ENCODE peak calls at places on chromosomes 2 and 18, in four cellular contexts. One of them, this sample, is unnamed.

GRCh38 chr2:157898591-157898996 is 22.5 kb upstream of the ACVR1 start:
- DNase-seq in HCT116: peak; percentile 56
- DNase-seq in K562: peak; percentile 75
- DNase-seq in H1: no peak
- DNase-seq in this sample: no peak

GRCh38 chr18:12911025-12911927 is 27.2 kb upstream of the PTPN2 start:
- DNase-seq in HCT116: no peak
- DNase-seq in K562: no peak
- DNase-seq in H1: peak; percentile 52
- DNase-seq in this sample: no peak

GRCh38 chr2:156430978-156431358 is 5.2 kb upstream of the GPD2 start:
- DNase-seq in HCT116: no peak
- DNase-seq in K562: peak; percentile 72
- DNase-seq in H1: no peak
- DNase-seq in this sample: no peak

GRCh38 chr2:225431387-225431786 is 31.9 kb downstream of the NYAP2 start:
- DNase-seq in HCT116: no peak
- DNase-seq in K562: no peak
- DNase-seq in H1: no peak
- DNase-seq in this sample: no peak

GRCh38 chr2:121211689-121212151 is 73.3 kb downstream of the TFCP2L1 start:
- DNase-seq in HCT116: no peak
- DNase-seq in K562: no peak
- DNase-seq in H1: no peak
- DNase-seq in this sample: no peak

GRCh38 chr2:197045115-197045514 is 118.6 kb upstream of the PGAP1 start:
- DNase-seq in HCT116: no peak
- DNase-seq in K562: no peak
- DNase-seq in H1: no peak
- DNase-seq in this sample: no peak

GRCh38 chr2:38572167-38572566 is 30.6 kb downstream of the HNRNPLL start:
- DNase-seq in HCT116: no peak
- DNase-seq in K562: no peak
- DNase-seq in H1: no peak
- DNase-seq in this sample: no peak

GRCh38 chr2:187580462-187581124 is 26.4 kb upstream of the TFPI start:
- DNase-seq in HCT116: peak; percentile 69
- DNase-seq in K562: peak; percentile 55
- DNase-seq in H1: no peak
- DNase-seq in this sample: peak; percentile 76

GRCh38 chr2:174024524-174025270 is 59.5 kb upstream of the SP3 start:
- DNase-seq in HCT116: no peak
- DNase-seq in K562: no peak
- DNase-seq in H1: no peak
- DNase-seq in this sample: no peak

GRCh38 chr2:215460682-215461081 is 24.8 kb upstream of the FN1 start:
- DNase-seq in HCT116: no peak
- DNase-seq in K562: no peak
- DNase-seq in H1: no peak
- DNase-seq in this sample: peak; percentile 89

GRCh38 chr2:45821558-45822271 is 170.2 kb downstream of the PRKCE start:
- DNase-seq in HCT116: peak; percentile 23
- DNase-seq in K562: no peak
- DNase-seq in H1: no peak
- DNase-seq in this sample: peak; percentile 66

GRCh38 chr2:51222106-51222505 is 190.2 kb upstream of the NRXN1 start:
- DNase-seq in HCT116: no peak
- DNase-seq in K562: no peak
- DNase-seq in H1: no peak
- DNase-seq in this sample: no peak

GRCh38 chr18:48607049-48607984 is 68.5 kb downstream of the CTIF start:
- DNase-seq in HCT116: no peak
- DNase-seq in K562: no peak
- DNase-seq in H1: no peak
- DNase-seq in this sample: peak; percentile 9

GRCh38 chr2:172253190-172254052 is 150.7 kb upstream of the DLX2 start:
- DNase-seq in HCT116: peak; percentile 100
- DNase-seq in K562: peak; percentile 35
- DNase-seq in H1: no peak
- DNase-seq in this sample: peak; percentile 91

GRCh38 chr2:231928901-231929725 is 2.9 kb upstream of the NPPC start:
- DNase-seq in HCT116: no peak
- DNase-seq in K562: no peak
- DNase-seq in H1: peak; percentile 43
- DNase-seq in this sample: no peak
- TF ChIP-seq SP1 in HCT116: no peak
- TF ChIP-seq SP1 in K562: no peak
- TF ChIP-seq SP1 in H1: no peak
- TF ChIP-seq SP1 in this sample: no peak

DNA sequence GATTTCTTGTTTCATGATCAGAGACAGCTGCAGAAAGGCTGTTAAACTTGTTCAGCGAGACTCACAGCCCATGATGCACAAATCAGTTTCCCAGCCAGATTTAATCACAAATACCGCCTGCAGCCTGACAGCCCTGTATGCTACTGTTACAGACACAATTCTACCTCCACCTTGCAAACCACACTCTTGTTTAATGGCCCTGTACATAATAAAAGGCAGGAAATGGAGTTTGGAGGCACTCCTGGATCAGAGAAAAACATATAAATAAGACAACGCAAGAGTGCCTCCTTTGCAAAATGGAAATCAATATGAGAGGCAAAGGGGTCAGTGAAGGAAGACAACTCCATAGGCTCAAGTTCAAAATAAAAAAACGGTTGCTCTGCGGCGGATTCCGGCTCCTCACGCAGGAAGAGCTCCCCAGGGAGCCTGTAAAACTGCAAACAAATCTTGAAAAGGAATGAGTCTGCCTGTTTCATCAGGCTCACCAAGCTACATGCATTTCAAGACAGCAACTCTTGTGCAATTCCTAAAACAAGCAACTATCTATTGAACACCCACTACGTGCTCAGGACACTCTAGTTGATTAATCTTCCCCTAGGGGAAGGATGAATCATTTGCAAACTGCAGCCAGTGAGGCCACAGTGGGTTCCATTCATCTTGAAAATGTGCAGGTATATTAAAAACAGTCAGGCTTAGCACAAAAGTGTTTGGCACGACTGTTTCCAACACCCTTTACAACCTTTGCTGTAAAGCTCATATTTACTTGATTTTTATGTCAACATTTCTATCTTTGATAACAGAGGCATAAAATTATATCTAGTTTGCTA is 37.5 kb downstream of the TBC1D8 start:
- DNase-seq in HCT116: peak; percentile 51
- DNase-seq in K562: no peak
- DNase-seq in H1: no peak
- DNase-seq in this sample: peak; percentile 88
- TF ChIP-seq MAX in HCT116: peak; percentile 19
- TF ChIP-seq MAX in K562: no peak
- TF ChIP-seq MAX in H1: no peak
- TF ChIP-seq MAX in this sample: peak; percentile 52

GRCh38 chr2:244547-244946 is 19.3 kb downstream of the SH3YL1 start:
- DNase-seq in HCT116: no peak
- DNase-seq in K562: no peak
- DNase-seq in H1: no peak
- DNase-seq in this sample: no peak

GRCh38 chr2:248724-249123 is 15.1 kb downstream of the SH3YL1 start:
- DNase-seq in HCT116: no peak
- DNase-seq in K562: no peak
- DNase-seq in H1: no peak
- DNase-seq in this sample: no peak

GRCh38 chr2:249538-250042 is 14.2 kb downstream of the SH3YL1 start:
- DNase-seq in HCT116: no peak
- DNase-seq in K562: no peak
- DNase-seq in H1: no peak
- DNase-seq in this sample: peak; percentile 95

DNA sequence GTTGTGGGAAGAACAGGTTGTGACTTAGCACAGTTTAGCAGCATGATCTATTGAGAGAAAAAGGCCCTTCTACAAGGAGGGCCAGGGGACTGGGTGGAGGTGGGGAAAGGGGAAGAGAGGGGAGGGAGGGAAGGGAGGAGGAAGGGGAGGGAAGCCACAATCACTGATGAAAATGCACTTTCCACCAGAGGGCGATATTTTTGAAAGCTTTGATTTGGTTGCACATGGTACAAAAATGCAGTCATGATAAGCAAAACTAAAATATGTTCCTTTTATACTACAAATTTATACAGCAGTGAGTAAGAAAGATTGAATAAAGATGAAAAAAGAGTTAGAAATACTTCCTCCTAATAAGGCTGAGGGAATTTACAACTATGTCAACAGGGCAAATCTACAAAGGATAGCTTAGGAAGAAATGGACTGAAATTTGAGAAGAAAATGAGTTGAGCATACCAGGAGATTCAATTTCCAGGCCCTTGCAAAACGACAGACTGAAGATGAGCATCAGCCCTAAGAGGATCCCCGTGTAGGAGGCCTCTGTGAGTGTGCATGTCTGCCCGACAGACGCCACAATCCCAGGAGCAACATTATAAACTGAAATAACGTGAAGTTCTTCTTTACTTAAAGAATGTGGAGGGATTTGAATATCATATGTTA is 17.2 kb downstream of the SH3YL1 start:
- DNase-seq in HCT116: peak; percentile 36
- DNase-seq in K562: peak; percentile 25
- DNase-seq in H1: no peak
- DNase-seq in this sample: peak; percentile 81
- TF ChIP-seq FOSL1 in HCT116: no peak
- TF ChIP-seq FOSL1 in K562: no peak
- TF ChIP-seq FOSL1 in H1: no peak
- TF ChIP-seq FOSL1 in this sample: no peak

GRCh38 chr18:26119246-26119645 is 14.4 kb upstream of the PSMA8 start:
- DNase-seq in HCT116: no peak
- DNase-seq in K562: no peak
- DNase-seq in H1: no peak
- DNase-seq in this sample: no peak

DNA sequence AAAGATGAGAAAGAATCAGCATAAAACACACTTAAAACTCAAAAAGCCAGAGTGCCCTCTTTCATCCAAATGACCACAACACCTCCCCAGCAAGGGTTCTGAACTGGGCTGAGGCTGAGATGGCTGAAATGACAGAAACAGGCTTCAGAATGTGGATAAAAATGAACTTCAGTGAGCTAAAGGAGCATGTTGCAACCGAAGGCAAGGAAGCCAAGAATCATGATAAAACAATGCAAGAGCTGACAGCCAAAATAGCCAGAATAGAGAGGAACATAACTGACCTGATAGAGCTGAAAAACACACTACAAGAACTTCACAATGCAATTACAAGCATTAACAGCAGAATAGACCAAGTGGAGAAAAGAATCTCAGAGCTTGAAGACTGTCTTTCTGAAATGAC is 12.2 kb upstream of the PSMA8 start:
- DNase-seq in HCT116: no peak
- DNase-seq in K562: no peak
- DNase-seq in H1: no peak
- DNase-seq in this sample: no peak
- TF ChIP-seq SP1 in HCT116: no peak
- TF ChIP-seq SP1 in K562: no peak
- TF ChIP-seq SP1 in H1: no peak
- TF ChIP-seq SP1 in this sample: no peak

GRCh38 chr2:102939207-102939606 is 177.4 kb downstream of the TMEM182 start:
- DNase-seq in HCT116: no peak
- DNase-seq in K562: no peak
- DNase-seq in H1: no peak
- DNase-seq in this sample: no peak

GRCh38 chr2:102942098-102942497 is 180.3 kb downstream of the TMEM182 start:
- DNase-seq in HCT116: no peak
- DNase-seq in K562: no peak
- DNase-seq in H1: no peak
- DNase-seq in this sample: no peak

GRCh38 chr2:102943251-102943650 is 181.4 kb downstream of the TMEM182 start:
- DNase-seq in HCT116: no peak
- DNase-seq in K562: no peak
- DNase-seq in H1: no peak
- DNase-seq in this sample: no peak

GRCh38 chr2:102940684-102941083 is 178.9 kb downstream of the TMEM182 start:
- DNase-seq in HCT116: no peak
- DNase-seq in K562: no peak
- DNase-seq in H1: no peak
- DNase-seq in this sample: no peak
- TF ChIP-seq MAX in HCT116: no peak
- TF ChIP-seq MAX in K562: no peak
- TF ChIP-seq MAX in H1: no peak
- TF ChIP-seq MAX in this sample: no peak

DNA sequence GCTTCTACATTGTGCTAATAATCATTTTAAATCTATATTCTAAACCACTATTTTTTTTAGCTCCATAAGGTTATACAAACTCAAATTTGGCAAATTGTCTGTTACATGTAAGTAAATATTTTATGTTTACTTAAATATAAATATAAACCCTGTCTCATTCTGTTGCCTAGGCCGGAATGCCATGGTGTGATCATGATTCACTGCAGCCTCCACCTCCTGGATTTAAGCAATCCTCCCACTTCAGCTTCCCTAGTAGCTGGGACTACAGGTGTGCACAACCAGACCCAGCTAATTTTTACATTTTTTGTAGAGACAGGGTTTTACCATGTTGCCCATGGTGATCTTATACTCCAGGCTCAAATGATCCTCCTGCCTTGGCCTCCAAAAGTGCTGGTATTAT is 124.7 kb downstream of the MEIS1 start:
- DNase-seq in HCT116: no peak
- DNase-seq in K562: no peak
- DNase-seq in H1: no peak
- DNase-seq in this sample: no peak
- TF ChIP-seq FOSL1 in HCT116: no peak
- TF ChIP-seq FOSL1 in K562: no peak
- TF ChIP-seq FOSL1 in H1: no peak
- TF ChIP-seq FOSL1 in this sample: no peak